ENCODE peak calls at places on chromosomes 3 and 15, in six cellular contexts. One of them, this sample, is unnamed.

GRCh38 chr15:38941399-38941953 is 376.9 kb upstream of the RASGRP1 start:
- DNase-seq in right atrium auricular region: no peak
- DNase-seq in COR-L47: no peak
- DNase-seq in stimulated activated CD4-positive, alpha-beta T cell treated with anti-CD3 and anti-CD28 coated beads, Interleukin-4, amount 100 ng/mL, for 1 hour: no peak
- DNase-seq in endothelial cell: no peak
- DNase-seq in naive thymus-derived CD4-positive, alpha-beta T cell: no peak
- DNase-seq in this sample: no peak

GRCh38 chr15:63351170-63351569 is 30.5 kb downstream of the CA12 start:
- DNase-seq in right atrium auricular region: no peak
- DNase-seq in COR-L47: no peak
- DNase-seq in stimulated activated CD4-positive, alpha-beta T cell treated with anti-CD3 and anti-CD28 coated beads, Interleukin-4, amount 100 ng/mL, for 1 hour: no peak
- DNase-seq in endothelial cell: no peak
- DNase-seq in naive thymus-derived CD4-positive, alpha-beta T cell: no peak
- DNase-seq in this sample: no peak

GRCh38 chr15:40307421-40308165 is at the start of gene PLCB2:
- DNase-seq in right atrium auricular region: no peak
- DNase-seq in COR-L47: peak
- DNase-seq in stimulated activated CD4-positive, alpha-beta T cell treated with anti-CD3 and anti-CD28 coated beads, Interleukin-4, amount 100 ng/mL, for 1 hour: peak
- DNase-seq in endothelial cell: peak
- DNase-seq in naive thymus-derived CD4-positive, alpha-beta T cell: peak
- DNase-seq in this sample: peak

GRCh38 chr3:32340039-32340438 is 51.6 kb upstream of the CMTM7 start:
- DNase-seq in right atrium auricular region: no peak
- DNase-seq in COR-L47: peak
- DNase-seq in stimulated activated CD4-positive, alpha-beta T cell treated with anti-CD3 and anti-CD28 coated beads, Interleukin-4, amount 100 ng/mL, for 1 hour: no peak
- DNase-seq in endothelial cell: peak
- DNase-seq in naive thymus-derived CD4-positive, alpha-beta T cell: no peak
- DNase-seq in this sample: no peak

GRCh38 chr15:76199106-76200082 is 111.9 kb downstream of the ETFA start:
- DNase-seq in right atrium auricular region: peak
- DNase-seq in COR-L47: no peak
- DNase-seq in stimulated activated CD4-positive, alpha-beta T cell treated with anti-CD3 and anti-CD28 coated beads, Interleukin-4, amount 100 ng/mL, for 1 hour: no peak
- DNase-seq in endothelial cell: no peak
- DNase-seq in naive thymus-derived CD4-positive, alpha-beta T cell: no peak
- DNase-seq in this sample: no peak

GRCh38 chr3:150925751-150926201 is 20.5 kb upstream of the MINDY4B start:
- DNase-seq in right atrium auricular region: no peak
- DNase-seq in COR-L47: peak
- DNase-seq in stimulated activated CD4-positive, alpha-beta T cell treated with anti-CD3 and anti-CD28 coated beads, Interleukin-4, amount 100 ng/mL, for 1 hour: peak
- DNase-seq in endothelial cell: peak
- DNase-seq in naive thymus-derived CD4-positive, alpha-beta T cell: peak
- DNase-seq in this sample: peak

GRCh38 chr15:73341886-73342600 is 26.7 kb downstream of the HCN4 start:
- DNase-seq in right atrium auricular region: no peak
- DNase-seq in COR-L47: no peak
- DNase-seq in stimulated activated CD4-positive, alpha-beta T cell treated with anti-CD3 and anti-CD28 coated beads, Interleukin-4, amount 100 ng/mL, for 1 hour: no peak
- DNase-seq in endothelial cell: no peak
- DNase-seq in naive thymus-derived CD4-positive, alpha-beta T cell: no peak
- DNase-seq in this sample: no peak

GRCh38 chr3:139355502-139355901 is 11.7 kb downstream of the MRPS22 start:
- DNase-seq in right atrium auricular region: no peak
- DNase-seq in COR-L47: no peak
- DNase-seq in stimulated activated CD4-positive, alpha-beta T cell treated with anti-CD3 and anti-CD28 coated beads, Interleukin-4, amount 100 ng/mL, for 1 hour: no peak
- DNase-seq in endothelial cell: no peak
- DNase-seq in naive thymus-derived CD4-positive, alpha-beta T cell: no peak
- DNase-seq in this sample: no peak

GRCh38 chr15:58331562-58331902 is 100.3 kb upstream of the LIPC start:
- DNase-seq in right atrium auricular region: no peak
- DNase-seq in COR-L47: no peak
- DNase-seq in stimulated activated CD4-positive, alpha-beta T cell treated with anti-CD3 and anti-CD28 coated beads, Interleukin-4, amount 100 ng/mL, for 1 hour: no peak
- DNase-seq in endothelial cell: no peak
- DNase-seq in naive thymus-derived CD4-positive, alpha-beta T cell: no peak
- DNase-seq in this sample: no peak

GRCh38 chr15:49984436-49984835 is 134.6 kb downstream of the ATP8B4 start:
- DNase-seq in right atrium auricular region: no peak
- DNase-seq in COR-L47: no peak
- DNase-seq in stimulated activated CD4-positive, alpha-beta T cell treated with anti-CD3 and anti-CD28 coated beads, Interleukin-4, amount 100 ng/mL, for 1 hour: no peak
- DNase-seq in endothelial cell: no peak
- DNase-seq in naive thymus-derived CD4-positive, alpha-beta T cell: no peak
- DNase-seq in this sample: no peak

GRCh38 chr15:74773731-74774252 is 8.1 kb upstream of the CSK start:
- DNase-seq in right atrium auricular region: no peak
- DNase-seq in COR-L47: peak
- DNase-seq in stimulated activated CD4-positive, alpha-beta T cell treated with anti-CD3 and anti-CD28 coated beads, Interleukin-4, amount 100 ng/mL, for 1 hour: no peak
- DNase-seq in endothelial cell: no peak
- DNase-seq in naive thymus-derived CD4-positive, alpha-beta T cell: no peak
- DNase-seq in this sample: no peak

GRCh38 chr3:127750226-127751031 is 71.9 kb downstream of the MGLL start:
- DNase-seq in right atrium auricular region: no peak
- DNase-seq in COR-L47: no peak
- DNase-seq in stimulated activated CD4-positive, alpha-beta T cell treated with anti-CD3 and anti-CD28 coated beads, Interleukin-4, amount 100 ng/mL, for 1 hour: no peak
- DNase-seq in endothelial cell: no peak
- DNase-seq in naive thymus-derived CD4-positive, alpha-beta T cell: no peak
- DNase-seq in this sample: no peak

GRCh38 chr15:62665449-62665848 is 377.1 kb upstream of the TPM1 start:
- DNase-seq in right atrium auricular region: no peak
- DNase-seq in COR-L47: no peak
- DNase-seq in stimulated activated CD4-positive, alpha-beta T cell treated with anti-CD3 and anti-CD28 coated beads, Interleukin-4, amount 100 ng/mL, for 1 hour: no peak
- DNase-seq in endothelial cell: peak
- DNase-seq in naive thymus-derived CD4-positive, alpha-beta T cell: no peak
- DNase-seq in this sample: no peak

GRCh38 chr3:4670352-4670751 is 177.2 kb downstream of the ITPR1 start:
- DNase-seq in right atrium auricular region: no peak
- DNase-seq in COR-L47: no peak
- DNase-seq in stimulated activated CD4-positive, alpha-beta T cell treated with anti-CD3 and anti-CD28 coated beads, Interleukin-4, amount 100 ng/mL, for 1 hour: no peak
- DNase-seq in endothelial cell: peak
- DNase-seq in naive thymus-derived CD4-positive, alpha-beta T cell: no peak
- DNase-seq in this sample: no peak

GRCh38 chr15:87711011-87711410 is 545.5 kb downstream of the NTRK3 start:
- DNase-seq in right atrium auricular region: no peak
- DNase-seq in COR-L47: no peak
- DNase-seq in stimulated activated CD4-positive, alpha-beta T cell treated with anti-CD3 and anti-CD28 coated beads, Interleukin-4, amount 100 ng/mL, for 1 hour: no peak
- DNase-seq in endothelial cell: no peak
- DNase-seq in naive thymus-derived CD4-positive, alpha-beta T cell: no peak
- DNase-seq in this sample: no peak

GRCh38 chr3:107574650-107575049 is 51.9 kb downstream of the BBX start:
- DNase-seq in right atrium auricular region: no peak
- DNase-seq in COR-L47: peak
- DNase-seq in stimulated activated CD4-positive, alpha-beta T cell treated with anti-CD3 and anti-CD28 coated beads, Interleukin-4, amount 100 ng/mL, for 1 hour: no peak
- DNase-seq in endothelial cell: peak
- DNase-seq in naive thymus-derived CD4-positive, alpha-beta T cell: no peak
- DNase-seq in this sample: peak

GRCh38 chr3:126895178-126896066 is 87.5 kb upstream of the PLXNA1 start:
- DNase-seq in right atrium auricular region: peak
- DNase-seq in COR-L47: peak
- DNase-seq in stimulated activated CD4-positive, alpha-beta T cell treated with anti-CD3 and anti-CD28 coated beads, Interleukin-4, amount 100 ng/mL, for 1 hour: no peak
- DNase-seq in endothelial cell: no peak
- DNase-seq in naive thymus-derived CD4-positive, alpha-beta T cell: no peak
- DNase-seq in this sample: no peak

GRCh38 chr3:124281453-124282316 is 289.8 kb upstream of the ROPN1 start:
- DNase-seq in right atrium auricular region: no peak
- DNase-seq in COR-L47: peak
- DNase-seq in stimulated activated CD4-positive, alpha-beta T cell treated with anti-CD3 and anti-CD28 coated beads, Interleukin-4, amount 100 ng/mL, for 1 hour: no peak
- DNase-seq in endothelial cell: no peak
- DNase-seq in naive thymus-derived CD4-positive, alpha-beta T cell: no peak
- DNase-seq in this sample: no peak

GRCh38 chr3:70899816-70900215 is 587.4 kb upstream of the MDFIC2 start:
- DNase-seq in right atrium auricular region: no peak
- DNase-seq in COR-L47: no peak
- DNase-seq in stimulated activated CD4-positive, alpha-beta T cell treated with anti-CD3 and anti-CD28 coated beads, Interleukin-4, amount 100 ng/mL, for 1 hour: no peak
- DNase-seq in endothelial cell: no peak
- DNase-seq in naive thymus-derived CD4-positive, alpha-beta T cell: no peak
- DNase-seq in this sample: no peak

GRCh38 chr3:104909188-104909587 is 457.5 kb upstream of the ALCAM start:
- DNase-seq in right atrium auricular region: no peak
- DNase-seq in COR-L47: peak
- DNase-seq in stimulated activated CD4-positive, alpha-beta T cell treated with anti-CD3 and anti-CD28 coated beads, Interleukin-4, amount 100 ng/mL, for 1 hour: no peak
- DNase-seq in endothelial cell: no peak
- DNase-seq in naive thymus-derived CD4-positive, alpha-beta T cell: no peak
- DNase-seq in this sample: no peak

GRCh38 chr3:72625616-72626337 is 222.5 kb downstream of the SHQ1 start:
- DNase-seq in right atrium auricular region: no peak
- DNase-seq in COR-L47: no peak
- DNase-seq in stimulated activated CD4-positive, alpha-beta T cell treated with anti-CD3 and anti-CD28 coated beads, Interleukin-4, amount 100 ng/mL, for 1 hour: no peak
- DNase-seq in endothelial cell: no peak
- DNase-seq in naive thymus-derived CD4-positive, alpha-beta T cell: no peak
- DNase-seq in this sample: no peak

GRCh38 chr3:5238545-5238944 is 51.0 kb downstream of the EDEM1 start:
- DNase-seq in right atrium auricular region: no peak
- DNase-seq in COR-L47: no peak
- DNase-seq in stimulated activated CD4-positive, alpha-beta T cell treated with anti-CD3 and anti-CD28 coated beads, Interleukin-4, amount 100 ng/mL, for 1 hour: no peak
- DNase-seq in endothelial cell: no peak
- DNase-seq in naive thymus-derived CD4-positive, alpha-beta T cell: no peak
- DNase-seq in this sample: no peak

GRCh38 chr3:27456554-27456953 is 27.6 kb downstream of the SLC4A7 start:
- DNase-seq in right atrium auricular region: no peak
- DNase-seq in COR-L47: no peak
- DNase-seq in stimulated activated CD4-positive, alpha-beta T cell treated with anti-CD3 and anti-CD28 coated beads, Interleukin-4, amount 100 ng/mL, for 1 hour: no peak
- DNase-seq in endothelial cell: no peak
- DNase-seq in naive thymus-derived CD4-positive, alpha-beta T cell: no peak
- DNase-seq in this sample: no peak

GRCh38 chr3:14335774-14336413 is 66.5 kb upstream of the SLC6A6 start:
- DNase-seq in right atrium auricular region: no peak
- DNase-seq in COR-L47: no peak
- DNase-seq in stimulated activated CD4-positive, alpha-beta T cell treated with anti-CD3 and anti-CD28 coated beads, Interleukin-4, amount 100 ng/mL, for 1 hour: no peak
- DNase-seq in endothelial cell: no peak
- DNase-seq in naive thymus-derived CD4-positive, alpha-beta T cell: no peak
- DNase-seq in this sample: no peak

GRCh38 chr3:25426408-25426807 is 1.7 kb upstream of the RARB start:
- DNase-seq in right atrium auricular region: no peak
- DNase-seq in COR-L47: no peak
- DNase-seq in stimulated activated CD4-positive, alpha-beta T cell treated with anti-CD3 and anti-CD28 coated beads, Interleukin-4, amount 100 ng/mL, for 1 hour: no peak
- DNase-seq in endothelial cell: no peak
- DNase-seq in naive thymus-derived CD4-positive, alpha-beta T cell: no peak
- DNase-seq in this sample: no peak

GRCh38 chr3:13346481-13347389 is 73.4 kb downstream of the NUP210 start:
- DNase-seq in right atrium auricular region: no peak
- DNase-seq in COR-L47: no peak
- DNase-seq in stimulated activated CD4-positive, alpha-beta T cell treated with anti-CD3 and anti-CD28 coated beads, Interleukin-4, amount 100 ng/mL, for 1 hour: peak
- DNase-seq in endothelial cell: peak
- DNase-seq in naive thymus-derived CD4-positive, alpha-beta T cell: peak
- DNase-seq in this sample: peak

GRCh38 chr3:29186982-29187718 is 93.7 kb upstream of the RBMS3 start:
- DNase-seq in right atrium auricular region: no peak
- DNase-seq in COR-L47: no peak
- DNase-seq in stimulated activated CD4-positive, alpha-beta T cell treated with anti-CD3 and anti-CD28 coated beads, Interleukin-4, amount 100 ng/mL, for 1 hour: no peak
- DNase-seq in endothelial cell: no peak
- DNase-seq in naive thymus-derived CD4-positive, alpha-beta T cell: no peak
- DNase-seq in this sample: no peak

GRCh38 chr15:25989327-25989726 is 126.2 kb upstream of the ATP10A start:
- DNase-seq in right atrium auricular region: no peak
- DNase-seq in COR-L47: no peak
- DNase-seq in stimulated activated CD4-positive, alpha-beta T cell treated with anti-CD3 and anti-CD28 coated beads, Interleukin-4, amount 100 ng/mL, for 1 hour: peak
- DNase-seq in endothelial cell: peak
- DNase-seq in naive thymus-derived CD4-positive, alpha-beta T cell: no peak
- DNase-seq in this sample: no peak